ENCODE peak calls at places on chromosomes 12 and 14, in four cellular contexts. A, R, B and K are unnamed samples.

GRCh38 chr14:83529531-83529930 is 1995.9 kb upstream of the SEL1L start:
- DNase-seq in B (no peak), A (no peak), R (no peak), K (no peak)

GRCh38 chr14:93949511-93950075 is 22.4 kb downstream of the FAM181A start:
- DNase-seq in A (no peak), B (no peak), R (no peak), K (no peak)

GRCh38 chr12:14989790-14990189 is 16.9 kb downstream of the PDE6H start:
- DNase-seq in B (no peak), A (no peak), R (no peak), K (no peak)

GRCh38 chr14:102316746-102317563 is 2.6 kb upstream of the ZNF839 start:
- DNase-seq in B (peak; percentile 83), R (peak; percentile 61), A (peak; percentile 85), K (peak; percentile 92)

GRCh38 chr14:100078997-100079561 is 13.9 kb downstream of the EVL start:
- DNase-seq in R (no peak), B (no peak), A (peak; percentile 12), K (peak; percentile 56)

GRCh38 chr12:3116106-3116898 is 39.1 kb downstream of the TSPAN9 start:
- DNase-seq in A (no peak), R (no peak), B (no peak), K (no peak)

GRCh38 chr12:122935318-122935717 is 30.9 kb downstream of the ABCB9 start:
- DNase-seq in A (no peak), R (no peak), B (no peak), K (no peak)

GRCh38 chr14:45112886-45113772 is 21.2 kb downstream of the FKBP3 start:
- DNase-seq in B (peak; percentile 53), A (no peak), R (no peak), K (no peak)

GRCh38 chr12:93569301-93569655 is 3.2 kb upstream of the SOCS2 start:
- DNase-seq in B (no peak), R (no peak), A (no peak), K (no peak)

GRCh38 chr12:82904219-82904795 is 217.6 kb downstream of the TMTC2 start:
- DNase-seq in R (no peak), B (no peak), A (no peak), K (no peak)

GRCh38 chr14:20438664-20439063 is 2.7 kb upstream of the KLHL33 start:
- DNase-seq in B (no peak), R (no peak), A (no peak), K (no peak)

GRCh38 chr14:20440465-20440864 is 4.5 kb upstream of the KLHL33 start:
- DNase-seq in A (no peak), B (no peak), R (no peak), K (no peak)

GRCh38 chr14:20441466-20441865 is 5.5 kb upstream of the KLHL33 start:
- DNase-seq in B (no peak), A (no peak), R (no peak), K (no peak)

GRCh38 chr14:20436363-20436755 is 393 bp upstream of the KLHL33 start:
- DNase-seq in R (no peak), A (no peak), B (no peak), K (no peak)

DNA sequence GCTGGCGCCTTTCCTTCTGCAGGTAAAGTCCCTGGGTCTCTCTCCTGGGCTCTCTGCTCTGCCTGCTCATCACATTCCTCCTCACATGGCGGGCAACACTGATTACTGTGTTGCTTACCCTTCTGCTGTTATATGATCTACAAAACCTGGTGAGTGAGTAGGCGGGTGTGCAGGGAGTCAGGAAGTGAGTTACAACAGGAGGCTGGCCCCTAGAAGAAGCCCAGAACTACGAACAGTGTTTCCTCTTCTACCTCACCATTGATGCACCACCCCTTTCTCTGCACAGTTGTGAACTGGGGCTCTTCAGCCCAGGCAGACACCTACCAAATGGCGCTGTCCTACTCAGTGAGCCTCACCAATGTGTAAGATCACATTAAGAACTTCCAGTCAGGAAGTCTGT is 4.9 kb upstream of the KLHL33 start:
- DNase-seq in R (no peak), A (no peak), B (no peak), K (no peak)
- TF ChIP-seq MAX in R (no peak), A (no peak), B (no peak), K (no peak)

DNA sequence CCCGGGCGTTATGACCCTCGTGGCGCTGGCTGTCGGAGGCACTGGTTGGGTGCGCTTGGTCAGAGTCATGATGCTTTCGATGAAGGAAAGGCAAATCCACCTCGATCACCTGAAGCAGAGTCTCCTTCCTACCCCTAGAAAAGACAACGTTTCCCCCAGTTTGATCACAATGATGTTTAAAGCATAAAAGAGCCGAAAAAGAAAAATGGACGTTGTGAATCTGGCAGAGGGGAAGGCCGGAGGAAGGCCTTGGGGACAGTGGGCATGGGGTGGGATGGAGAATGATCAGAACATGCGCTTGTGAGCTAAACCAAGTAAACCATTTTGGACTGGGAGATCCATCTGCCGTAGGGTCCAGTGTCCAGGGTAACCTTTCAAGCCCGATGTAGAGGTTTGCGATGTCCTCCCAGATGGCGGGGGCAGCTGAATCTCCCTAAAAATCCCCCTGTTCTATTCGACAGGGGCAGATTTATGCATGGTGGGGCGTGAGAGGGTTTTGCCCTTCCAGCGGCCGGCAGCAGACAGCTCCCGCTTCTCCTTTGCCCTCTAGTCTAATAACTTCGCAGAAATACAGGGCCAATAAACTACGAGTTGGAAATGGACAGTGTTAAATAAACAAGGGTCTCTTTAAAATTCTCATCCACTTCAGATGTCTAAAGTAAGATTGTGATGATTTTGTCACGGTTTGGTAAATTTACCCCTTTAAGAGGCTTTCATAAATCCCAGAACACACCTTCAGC is 2.3 kb upstream of the OTX2 start:
- DNase-seq in R (no peak), B (no peak), A (no peak), K (no peak)
- TF ChIP-seq ETV6 in R (no peak), B (no peak), A (no peak), K (no peak)

DNA sequence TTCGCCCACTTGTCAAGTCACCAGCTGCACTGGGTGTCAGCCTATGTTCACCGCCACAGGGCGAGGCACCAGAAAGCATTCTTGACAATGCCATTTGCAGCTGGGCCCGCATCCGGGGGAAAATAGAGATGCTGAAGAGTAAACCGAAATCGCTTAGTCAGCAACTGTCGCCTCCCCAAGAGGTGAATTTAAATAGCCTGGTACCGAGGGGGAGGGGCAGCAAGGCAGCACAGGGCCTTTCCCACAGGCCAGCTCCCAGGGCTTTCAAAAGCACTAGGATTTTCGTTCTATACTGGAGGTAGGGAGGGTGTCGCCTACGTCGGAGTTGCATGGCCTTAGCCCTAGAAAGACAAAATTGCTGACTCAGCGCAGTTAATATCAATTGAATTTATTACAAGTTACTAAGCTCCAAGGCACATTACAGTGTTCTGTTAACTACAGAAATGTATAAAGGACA is 4.3 kb downstream of the IRF2BPL start:
- DNase-seq in B (peak; percentile 66), R (no peak), A (peak; percentile 40), K (peak; percentile 89)
- TF ChIP-seq MAX in B (no peak), R (no peak), A (no peak), K (peak; percentile 54)

GRCh38 chr12:25861226-25861625 is 97.3 kb upstream of the RASSF8 start:
- DNase-seq in A (no peak), B (no peak), R (no peak), K (no peak)

GRCh38 chr12:25872137-25872536 is 86.3 kb upstream of the RASSF8 start:
- DNase-seq in B (no peak), A (no peak), R (no peak), K (no peak)

GRCh38 chr12:25868193-25868592 is 90.3 kb upstream of the RASSF8 start:
- DNase-seq in B (no peak), R (no peak), A (no peak), K (no peak)

GRCh38 chr12:25864287-25864686 is 94.2 kb upstream of the RASSF8 start:
- DNase-seq in R (no peak), B (no peak), A (no peak), K (no peak)

GRCh38 chr12:25866586-25867378 is 91.7 kb upstream of the RASSF8 start:
- DNase-seq in R (no peak), A (no peak), B (no peak), K (no peak)
- TF ChIP-seq ETV6 in R (no peak), A (no peak), B (no peak), K (no peak)

GRCh38 chr12:49705479-49706267 is 1.5 kb downstream of the FMNL3 start:
- DNase-seq in B (peak; percentile 10), A (no peak), R (no peak), K (peak; percentile 28)

GRCh38 chr12:49707127-49707811 is at the start of gene FMNL3:
- DNase-seq in R (peak; percentile 82), A (peak; percentile 100), B (peak; percentile 72), K (peak; percentile 97)

GRCh38 chr12:49707812-49708147 is 575 bp upstream of the FMNL3 start:
- DNase-seq in B (no peak), R (no peak), A (no peak), K (no peak)

GRCh38 chr12:49708851-49709250 is 1.6 kb upstream of the FMNL3 start:
- DNase-seq in R (no peak), B (no peak), A (no peak), K (no peak)

GRCh38 chr12:49706351-49707126 is 666 bp downstream of the FMNL3 start:
- DNase-seq in B (no peak), A (peak; percentile 60), R (no peak), K (peak; percentile 41)
- TF ChIP-seq MAX in B (no peak), A (no peak), R (no peak), K (no peak)

DNA sequence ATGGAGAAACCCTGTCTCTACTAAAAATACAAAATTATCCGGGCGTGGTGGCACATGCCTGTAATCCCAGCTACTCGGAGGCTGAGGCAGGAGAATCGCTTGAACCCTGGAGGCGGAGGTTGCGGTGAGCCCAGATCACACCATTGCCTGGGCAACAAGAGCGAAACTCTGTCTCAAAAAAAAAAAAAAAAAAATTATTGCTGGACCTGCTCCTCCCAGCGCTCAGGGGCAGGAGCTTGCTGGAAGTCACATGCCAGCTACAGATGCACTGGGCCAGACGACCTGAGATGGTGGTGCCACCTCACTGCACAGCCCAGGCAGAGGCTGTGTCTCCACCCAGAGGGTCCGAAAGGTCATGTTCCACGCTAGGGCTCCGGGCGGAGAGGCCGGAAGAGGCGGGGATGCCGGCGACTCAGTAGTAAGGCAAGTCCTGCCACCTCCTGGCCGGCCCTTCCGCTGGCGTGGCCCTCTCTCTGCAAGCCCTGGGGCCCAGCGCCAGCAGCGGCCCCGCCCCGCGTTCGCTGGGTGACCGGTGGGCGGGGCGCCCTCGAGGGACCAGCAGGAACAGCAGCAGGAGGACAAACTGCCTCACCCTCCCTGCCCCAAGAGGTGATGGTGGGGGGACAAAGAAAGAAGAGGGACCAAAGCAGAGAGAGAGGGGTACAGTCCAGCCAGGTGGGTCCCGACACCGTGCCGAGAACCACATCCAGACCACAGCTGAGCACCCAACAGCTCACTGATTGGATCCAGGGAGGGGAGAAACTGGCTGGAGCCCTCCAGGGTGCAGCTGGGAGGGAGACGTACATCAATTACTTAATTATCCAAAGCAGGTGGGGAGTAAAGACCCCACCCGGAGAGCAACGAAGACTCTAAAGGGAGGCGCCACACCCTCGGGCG is 3.6 kb upstream of the RHOF start:
- DNase-seq in R (no peak), B (peak; percentile 97), A (peak; percentile 75), K (peak; percentile 87)
- TF ChIP-seq ETV6 in R (no peak), B (no peak), A (no peak), K (no peak)

GRCh38 chr12:108609535-108610335 is 11.9 kb upstream of the TMEM119 start:
- DNase-seq in R (no peak), B (no peak), A (peak; percentile 45), K (no peak)
- TF ChIP-seq MAX in R (no peak), B (no peak), A (no peak), K (no peak)

DNA sequence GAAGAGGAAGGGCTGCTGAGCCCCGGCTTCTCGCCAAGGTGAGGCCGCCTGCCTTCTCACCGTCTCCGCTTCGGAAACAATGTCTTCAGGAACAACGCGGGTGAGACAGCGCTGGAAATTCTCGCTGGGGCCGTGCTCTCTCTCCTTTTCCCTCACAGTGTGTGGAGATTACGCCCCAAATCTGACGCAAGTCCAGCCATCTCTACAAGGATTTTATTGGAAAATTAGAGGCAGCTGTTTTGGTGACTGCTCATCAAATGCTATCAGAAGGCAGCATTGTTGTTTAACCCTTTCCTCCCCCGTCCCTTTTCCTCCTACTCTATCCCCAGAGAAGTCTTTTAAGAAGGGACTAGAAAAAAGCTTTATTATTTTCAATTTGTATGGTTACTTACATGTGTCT is 53.5 kb downstream of the PIWIL1 start:
- DNase-seq in B (no peak), R (no peak), A (no peak), K (no peak)
- TF ChIP-seq ETV6 in B (no peak), R (no peak), A (no peak), K (no peak)